ENCODE peak calls at places on chromosomes 4 and X, in seven cellular contexts. R, L, Q, V, U, S and M are unnamed samples.

GRCh38 chr4:76307670-76308014 is 1.1 kb downstream of the STBD1 start:
- DNase-seq in S (no peak), V (no peak), R (no peak), L (no peak), Q (no peak), U (no peak), M (no peak)

GRCh38 chr4:101020956-101021355 is 326.4 kb downstream of the PPP3CA start:
- DNase-seq in R (peak), U (peak), Q (no peak), L (no peak), S (no peak), V (no peak), M (peak)

GRCh38 chr4:95500361-95500760 is 48.4 kb downstream of the UNC5C start:
- DNase-seq in S (no peak), L (no peak), V (no peak), Q (no peak), U (no peak), R (no peak), M (no peak)

GRCh38 chr4:40240040-40240653 is 43.3 kb downstream of the RHOH start:
- DNase-seq in S (no peak), Q (no peak), V (no peak), U (no peak), L (no peak), R (no peak), M (no peak)

GRCh38 chr4:158778712-158779111 is 9.9 kb downstream of the FNIP2 start:
- DNase-seq in Q (no peak), S (no peak), V (no peak), R (peak), L (no peak), U (no peak), M (no peak)

GRCh38 chrX:9465380-9466114 is 689 bp downstream of the TBL1X start:
- DNase-seq in U (no peak), Q (peak), V (peak), R (no peak), L (no peak), S (no peak), M (no peak)

GRCh38 chr4:129900430-129900953 is 804.5 kb downstream of the C4orf33 start:
- DNase-seq in S (no peak), R (no peak), L (no peak), V (no peak), U (no peak), Q (no peak), M (no peak)

GRCh38 chr4:30537462-30537861 is 182.7 kb upstream of the PCDH7 start:
- DNase-seq in Q (no peak), R (peak), U (peak), L (no peak), S (peak), V (no peak), M (peak)

GRCh38 chr4:87521757-87522374 is 7.3 kb downstream of the SPARCL1 start:
- DNase-seq in L (no peak), Q (no peak), U (no peak), S (no peak), V (no peak), R (peak), M (no peak)

GRCh38 chrX:33721927-33722326 is 410.2 kb downstream of the FAM47A start:
- DNase-seq in Q (no peak), U (no peak), S (no peak), L (no peak), V (no peak), R (no peak), M (no peak)

GRCh38 chrX:9562851-9563250 is 98.0 kb downstream of the TBL1X start:
- DNase-seq in L (peak), U (peak), V (no peak), R (peak), Q (no peak), S (peak), M (peak)

GRCh38 chr4:19063662-19064061 is 1042.1 kb upstream of the LCORL start:
- DNase-seq in V (no peak), L (no peak), R (no peak), Q (no peak), U (no peak), S (no peak), M (no peak)

GRCh38 chrX:126580877-126581276 is 28.3 kb upstream of the DCAF12L1 start:
- DNase-seq in S (no peak), Q (no peak), V (no peak), R (no peak), U (no peak), L (no peak), M (no peak)

GRCh38 chrX:151983186-151983585 is 8.7 kb upstream of the GABRE start:
- DNase-seq in V (no peak), U (no peak), Q (no peak), S (peak), R (peak), L (no peak), M (no peak)

GRCh38 chr4:186840771-186841301 is 117.2 kb upstream of the FAT1 start:
- DNase-seq in R (no peak), U (no peak), Q (no peak), V (no peak), S (no peak), L (peak), M (no peak)

GRCh38 chrX:132671229-132671641 is 182.4 kb upstream of the MBNL3 start:
- DNase-seq in L (no peak), U (peak), Q (no peak), V (no peak), S (no peak), R (no peak), M (peak)

GRCh38 chrX:76253432-76253831 is 80.6 kb downstream of the PBDC1 start:
- DNase-seq in S (no peak), L (no peak), V (peak), Q (no peak), R (peak), U (peak), M (peak)

GRCh38 chr4:2662598-2662997 is 93.5 kb downstream of the TNIP2 start:
- DNase-seq in R (peak), U (peak), V (no peak), L (no peak), S (no peak), Q (no peak), M (peak)

GRCh38 chr4:150739591-150739990 is 157.6 kb downstream of the MAB21L2 start:
- DNase-seq in L (no peak), V (no peak), U (no peak), Q (no peak), R (no peak), S (no peak), M (no peak)

GRCh38 chr4:38230121-38230728 is 270.0 kb downstream of the PTTG2 start:
- DNase-seq in Q (no peak), S (no peak), V (no peak), U (no peak), R (peak), L (no peak), M (no peak)

GRCh38 chr4:165096776-165097175 is 15.9 kb downstream of the TMEM192 start:
- DNase-seq in U (peak), R (peak), V (no peak), L (no peak), S (no peak), Q (no peak), M (peak)

GRCh38 chr4:101304916-101305315 is 42.4 kb downstream of the PPP3CA start:
- DNase-seq in Q (no peak), R (no peak), U (no peak), L (no peak), S (no peak), V (no peak), M (peak)

GRCh38 chr4:105088110-105088879 is 58.4 kb upstream of the TET2 start:
- DNase-seq in L (no peak), S (peak), R (peak), U (peak), V (no peak), Q (no peak), M (peak)

GRCh38 chrX:16138108-16138427 is 14.7 kb downstream of the GRPR start:
- DNase-seq in U (no peak), Q (no peak), V (no peak), R (peak), S (no peak), L (no peak), M (no peak)

GRCh38 chrX:41238543-41238942 is 95.4 kb upstream of the DDX3X start:
- DNase-seq in Q (no peak), L (no peak), R (peak), U (peak), V (no peak), S (peak), M (peak)

GRCh38 chrX:86370927-86371326 is 222.7 kb downstream of the DACH2 start:
- DNase-seq in L (no peak), S (no peak), Q (no peak), U (no peak), V (no peak), R (no peak), M (no peak)

GRCh38 chrX:27354021-27354420 is 109.1 kb downstream of the PPP4R3C start:
- DNase-seq in R (no peak), L (no peak), S (no peak), V (no peak), U (no peak), Q (no peak), M (no peak)

GRCh38 chr4:23113104-23113503 is 420.4 kb downstream of the GBA3 start:
- DNase-seq in U (no peak), Q (no peak), L (no peak), R (no peak), V (no peak), S (no peak), M (no peak)

GRCh38 chr4:38162240-38162784 is 202.1 kb downstream of the PTTG2 start:
- DNase-seq in R (peak), L (peak), S (peak), V (no peak), Q (no peak), U (peak), M (peak)

GRCh38 chr4:110009526-110009925 is 96.8 kb downstream of the EGF start:
- DNase-seq in R (no peak), L (no peak), V (no peak), Q (no peak), U (no peak), S (no peak), M (no peak)

GRCh38 chrX:84469226-84469625 is 33.0 kb downstream of the HDX start:
- DNase-seq in V (no peak), R (peak), U (no peak), Q (no peak), L (no peak), S (no peak), M (peak)

GRCh38 chr4:158172196-158172557 is 648 bp downstream of the GASK1B start:
- DNase-seq in U (peak), Q (no peak), R (peak), V (no peak), L (no peak), S (no peak), M (peak)

GRCh38 chr4:744212-744841 is 38.7 kb downstream of the PCGF3 start:
- DNase-seq in S (no peak), U (no peak), R (no peak), L (no peak), Q (peak), V (no peak), M (no peak)

GRCh38 chrX:107711521-107712041 is 64.0 kb downstream of the TSC22D3 start:
- DNase-seq in U (no peak), L (peak), V (peak), R (no peak), Q (no peak), S (no peak), M (no peak)

GRCh38 chrX:153734871-153735270 is 10.2 kb downstream of the ABCD1 start:
- DNase-seq in Q (no peak), V (no peak), U (no peak), S (no peak), R (no peak), L (no peak), M (no peak)

GRCh38 chr4:86927843-86928395 is 6.9 kb upstream of the AFF1 start:
- DNase-seq in R (peak), Q (no peak), L (peak), V (no peak), S (peak), U (peak), M (peak)

GRCh38 chrX:72080800-72081199 is 50.9 kb downstream of the RTL5 start:
- DNase-seq in V (no peak), Q (no peak), U (no peak), L (no peak), R (no peak), S (no peak), M (no peak)

GRCh38 chrX:72081605-72082320 is 50.0 kb downstream of the RTL5 start:
- DNase-seq in U (no peak), V (no peak), S (no peak), R (no peak), Q (no peak), L (no peak), M (no peak)

GRCh38 chrX:72078411-72078810 is 53.3 kb downstream of the RTL5 start:
- DNase-seq in L (no peak), R (no peak), U (no peak), S (no peak), V (no peak), Q (no peak), M (no peak)

GRCh38 chrX:72080150-72080549 is 51.6 kb downstream of the RTL5 start:
- DNase-seq in U (no peak), V (no peak), R (no peak), L (no peak), S (no peak), Q (no peak), M (no peak)

GRCh38 chrX:72079607-72080006 is 52.1 kb downstream of the RTL5 start:
- DNase-seq in Q (peak), U (no peak), R (no peak), L (no peak), V (no peak), S (no peak), M (peak)
- H3K4me3 ChIP-seq in Q (peak), U (no peak), R (no peak), L (no peak), V (no peak), S (no peak), M (no peak)

GRCh38 chr4:153260553-153261306 is 56.5 kb downstream of the TRIM2 start:
- DNase-seq in R (no peak), S (no peak), L (no peak), Q (no peak), V (no peak), U (peak), M (no peak)

GRCh38 chr4:153261431-153261830 is 57.2 kb downstream of the TRIM2 start:
- DNase-seq in U (peak), S (no peak), V (no peak), Q (no peak), L (no peak), R (no peak), M (no peak)

GRCh38 chr4:153259679-153260078 is 55.4 kb downstream of the TRIM2 start:
- DNase-seq in R (no peak), S (no peak), Q (no peak), L (no peak), U (peak), V (no peak), M (no peak)

GRCh38 chr4:153258750-153259149 is 54.5 kb downstream of the TRIM2 start:
- DNase-seq in U (no peak), S (no peak), R (no peak), L (no peak), Q (no peak), V (no peak), M (no peak)

DNA sequence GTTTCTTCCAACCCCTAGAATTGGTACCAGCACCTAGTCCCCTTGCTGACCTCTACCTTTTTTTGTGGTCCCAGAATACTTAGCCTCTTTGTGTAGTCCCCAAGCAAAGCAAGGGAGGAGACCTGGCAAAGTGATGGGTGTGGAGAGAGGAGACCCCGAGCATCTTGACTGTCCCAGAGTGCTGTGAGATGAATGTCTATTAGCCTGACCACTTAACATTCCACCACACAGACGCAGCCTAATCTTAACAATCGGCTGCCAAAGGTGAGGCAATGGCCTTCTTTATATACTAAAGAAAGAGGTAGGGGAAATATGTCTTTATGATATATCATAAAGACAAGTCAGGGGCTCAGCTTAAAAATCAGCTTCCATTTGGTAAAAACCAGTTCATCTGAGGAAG is 55.9 kb downstream of the TRIM2 start:
- DNase-seq in Q (no peak), S (no peak), L (no peak), U (no peak), R (no peak), V (no peak), M (no peak)
- H3K4me3 ChIP-seq in Q (no peak), S (no peak), L (no peak), U (peak), R (no peak), V (no peak), M (no peak)

DNA sequence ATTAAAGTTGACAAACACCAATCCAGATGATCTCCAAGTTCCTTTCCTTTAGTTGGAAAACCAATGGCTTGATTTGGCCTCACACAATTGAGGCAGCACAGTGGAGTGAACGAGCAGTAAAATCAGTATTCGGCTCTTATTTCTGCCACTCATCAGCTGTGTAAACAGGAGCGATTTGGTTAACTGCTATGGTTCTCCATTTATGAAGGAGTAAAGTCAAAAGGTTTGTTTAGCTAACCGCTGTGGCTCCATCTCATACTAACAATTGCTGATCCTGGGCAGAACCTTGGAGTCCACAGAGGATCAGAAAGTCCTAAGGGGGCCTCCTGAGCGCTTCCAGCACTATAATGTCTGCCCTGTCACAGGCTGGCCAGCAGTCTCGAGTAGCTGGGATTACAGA is 54.5 kb upstream of the EXOC1L start:
- DNase-seq in Q (no peak), V (no peak), L (no peak), S (no peak), U (no peak), R (no peak), M (no peak)
- H3K4me3 ChIP-seq in Q (no peak), V (no peak), L (no peak), S (no peak), U (no peak), R (no peak), M (no peak)

GRCh38 chr4:141635726-141636076 is 682 bp upstream of the IL15 start:
- DNase-seq in S (no peak), V (no peak), U (peak), Q (no peak), R (no peak), L (no peak), M (no peak)
- H3K4me3 ChIP-seq in S (peak), V (peak), U (peak), Q (peak), R (peak), L (peak), M (peak)

GRCh38 chrX:40170830-40171512 is 73.2 kb upstream of the BCOR start:
- DNase-seq in L (no peak), S (no peak), R (no peak), U (no peak), Q (no peak), V (no peak), M (no peak)
- H3K4me3 ChIP-seq in L (peak), S (no peak), R (no peak), U (peak), Q (peak), V (peak), M (peak)

GRCh38 chr4:148023782-148024181 is 291.9 kb downstream of the ARHGAP10 start:
- DNase-seq in S (no peak), Q (no peak), R (no peak), V (no peak), L (no peak), U (no peak), M (no peak)
- H3K4me3 ChIP-seq in S (no peak), Q (no peak), R (no peak), V (no peak), L (peak), U (peak), M (no peak)

DNA sequence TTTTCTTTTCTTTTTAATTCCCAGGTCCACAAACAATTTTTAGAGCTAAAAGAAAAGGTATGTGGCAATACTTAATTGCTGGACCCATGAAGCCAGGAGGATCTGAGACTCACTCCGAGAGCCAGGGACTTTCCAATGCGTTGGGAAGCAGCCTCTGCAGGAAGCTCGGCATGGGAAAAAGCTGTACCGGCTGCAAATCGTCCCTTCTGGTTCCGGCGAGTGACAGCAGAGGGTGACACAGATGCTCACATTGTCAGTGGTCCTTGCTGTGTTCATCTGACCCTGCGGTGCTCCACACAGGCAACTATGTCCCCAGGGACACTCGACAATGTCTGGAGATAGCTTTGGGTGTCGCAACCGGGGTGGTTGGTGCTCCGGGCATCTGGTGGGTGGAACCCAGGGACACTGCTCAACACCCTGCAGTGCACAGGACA is 164.0 kb downstream of the PRKX start:
- DNase-seq in R (peak), U (peak), S (no peak), Q (no peak), V (no peak), L (no peak), M (peak)
- H3K4me3 ChIP-seq in R (no peak), U (peak), S (no peak), Q (no peak), V (no peak), L (peak), M (peak)

GRCh38 chrX:155334486-155335316 is at the start of gene CLIC2:
- DNase-seq in V (no peak), L (no peak), S (no peak), U (peak), Q (no peak), R (peak), M (peak)

GRCh38 chrX:155330992-155331391 is 3.4 kb downstream of the CLIC2 start:
- DNase-seq in Q (no peak), V (no peak), U (no peak), S (no peak), L (no peak), R (no peak), M (no peak)

GRCh38 chrX:155329293-155329692 is 5.1 kb downstream of the CLIC2 start:
- DNase-seq in R (no peak), Q (no peak), V (no peak), L (no peak), U (no peak), S (no peak), M (no peak)

DNA sequence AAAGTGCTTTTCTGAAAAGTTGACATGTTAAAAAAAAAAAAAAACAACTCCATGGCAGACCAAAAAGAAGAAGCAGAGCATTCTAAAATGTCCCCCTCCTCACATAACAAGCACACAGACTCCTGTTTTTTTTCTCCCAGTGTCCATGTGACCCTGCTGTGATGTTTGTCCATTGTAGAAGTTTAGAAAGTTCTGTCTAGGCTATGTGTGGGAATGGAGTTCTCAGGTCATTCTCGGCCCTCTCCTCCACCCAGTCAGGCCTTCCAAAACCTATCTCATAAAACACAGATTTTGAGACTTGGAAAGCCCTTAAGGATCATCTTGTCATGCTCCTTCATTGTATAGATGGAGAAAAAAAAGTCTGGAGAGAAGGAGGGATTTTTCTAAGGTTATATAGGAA is 713 bp downstream of the CLIC2 start:
- DNase-seq in U (no peak), Q (no peak), S (no peak), R (no peak), L (no peak), V (no peak), M (no peak)
- H3K4me3 ChIP-seq in U (no peak), Q (peak), S (no peak), R (no peak), L (peak), V (no peak), M (no peak)